ENCODE peak calls at places on chromosomes 6 and 20, in six cellular contexts. U is iPS DF 19.7; H is thoracic aorta; D is naive thymus-derived CD8-positive, alpha-beta T cell; O is activated CD4-positive, alpha-beta T cell treated with anti-CD3 and anti-CD28 coated beads for 36 hours; W is suprapubic skin. M is an unnamed sample.

GRCh38 chr6:102812242-102812641 is 1418.7 kb downstream of the GRIK2 start:
- DNase-seq in U (no peak), H (no peak), D (no peak), O (no peak), W (no peak), M (no peak)

GRCh38 chr6:44593539-44593944 is 206.0 kb downstream of the CDC5L start:
- DNase-seq in U (peak; percentile 86), H (no peak), D (peak; percentile 84), O (peak; percentile 80), W (no peak), M (peak; percentile 82)

GRCh38 chr6:37258716-37259115 is 772 bp upstream of the TMEM217 start:
- DNase-seq in U (no peak), H (no peak), D (no peak), O (no peak), W (no peak), M (no peak)

GRCh38 chr20:40320612-40321011 is 368.4 kb downstream of the MAFB start:
- DNase-seq in U (no peak), H (no peak), D (no peak), O (no peak), W (no peak), M (no peak)

GRCh38 chr6:17352302-17352701 is 41.1 kb upstream of the CAP2 start:
- DNase-seq in U (no peak), H (no peak), D (no peak), O (no peak), W (no peak), M (no peak)

GRCh38 chr6:78911218-78911617 is 43.9 kb downstream of the IRAK1BP1 start:
- DNase-seq in U (no peak), H (no peak), D (no peak), O (no peak), W (no peak), M (no peak)

GRCh38 chr20:17873410-17874270 is 95.0 kb downstream of the SNX5 start:
- DNase-seq in U (no peak), H (peak; percentile 65), D (no peak), O (no peak), W (peak; percentile 96), M (no peak)

GRCh38 chr20:54070187-54070987 is at the start of gene BCAS1:
- DNase-seq in U (no peak), H (no peak), D (no peak), O (no peak), W (no peak), M (peak; percentile 48)

GRCh38 chr20:47392015-47392720 is 35.7 kb upstream of the ZMYND8 start:
- DNase-seq in U (no peak), H (no peak), D (no peak), O (peak; percentile 37), W (no peak), M (no peak)

GRCh38 chr6:20933057-20933792 is 399.0 kb downstream of the CDKAL1 start:
- DNase-seq in U (no peak), H (no peak), D (no peak), O (no peak), W (no peak), M (no peak)

GRCh38 chr6:132404736-132405135 is 3.5 kb upstream of the MOXD1 start:
- DNase-seq in U (no peak), H (no peak), D (no peak), O (no peak), W (no peak), M (no peak)

GRCh38 chr6:137119196-137120104 is 54.0 kb downstream of the IL22RA2 start:
- DNase-seq in U (no peak), H (no peak), D (no peak), O (no peak), W (no peak), M (no peak)

GRCh38 chr6:116482780-116483179 is 21.6 kb downstream of the CALHM6 start:
- DNase-seq in U (no peak), H (no peak), D (no peak), O (no peak), W (no peak), M (no peak)

GRCh38 chr6:15366879-15367278 is 121.0 kb downstream of the JARID2 start:
- DNase-seq in U (no peak), H (no peak), D (no peak), O (no peak), W (no peak), M (no peak)

GRCh38 chr6:16355699-16356481 is 117.5 kb downstream of the GMPR start:
- DNase-seq in U (no peak), H (no peak), D (no peak), O (no peak), W (no peak), M (no peak)

GRCh38 chr6:156827382-156827781 is 50.2 kb downstream of the ARID1B start:
- DNase-seq in U (no peak), H (no peak), D (no peak), O (no peak), W (no peak), M (no peak)

GRCh38 chr6:133606833-133607232 is 282.1 kb upstream of the TCF21 start:
- DNase-seq in U (no peak), H (no peak), D (no peak), O (no peak), W (no peak), M (no peak)

GRCh38 chr20:10857362-10858070 is 183.7 kb upstream of the JAG1 start:
- DNase-seq in U (no peak), H (peak; percentile 5), D (no peak), O (no peak), W (no peak), M (no peak)

GRCh38 chr6:141956046-141956761 is 176.5 kb upstream of the GJE1 start:
- DNase-seq in U (no peak), H (peak; percentile 3), D (no peak), O (no peak), W (no peak), M (no peak)

GRCh38 chr6:107264357-107264831 is 149.1 kb upstream of the BEND3 start:
- DNase-seq in U (no peak), H (no peak), D (no peak), O (no peak), W (no peak), M (no peak)

GRCh38 chr6:156752666-156753301 is 24.4 kb upstream of the ARID1B start:
- DNase-seq in U (no peak), H (no peak), D (no peak), O (no peak), W (no peak), M (peak; percentile 57)

GRCh38 chr20:57657537-57658446 is 37.6 kb upstream of the ZBP1 start:
- DNase-seq in U (no peak), H (peak; percentile 3), D (peak; percentile 87), O (peak; percentile 67), W (peak; percentile 80), M (peak; percentile 39)

GRCh38 chr20:29878281-29878741 is 1379.2 kb upstream of the DEFB115 start:
- DNase-seq in U (no peak), H (no peak), D (no peak), O (no peak), W (peak; percentile 85), M (no peak)

GRCh38 chr6:40906759-40907158 is 132.3 kb downstream of the UNC5CL start:
- DNase-seq in U (no peak), H (no peak), D (no peak), O (no peak), W (no peak), M (no peak)

GRCh38 chr6:36487698-36488097 is 44.9 kb downstream of the KCTD20 start:
- DNase-seq in U (no peak), H (no peak), D (no peak), O (no peak), W (no peak), M (no peak)

GRCh38 chr6:123380257-123380656 is 256.5 kb downstream of the TRDN start:
- DNase-seq in U (peak; percentile 3), H (no peak), D (no peak), O (no peak), W (no peak), M (peak; percentile 3)

GRCh38 chr6:100464162-100464851 is 414 bp downstream of the SIM1 start:
- DNase-seq in U (no peak), H (no peak), D (no peak), O (no peak), W (no peak), M (peak; percentile 65)

GRCh38 chr20:62368629-62369507 is 1.8 kb upstream of the LAMA5 start:
- DNase-seq in U (no peak), H (no peak), D (no peak), O (peak; percentile 37), W (no peak), M (no peak)